ENCODE peak calls at places on chromosomes 13 and 19, in seven cellular contexts. E is H9, O is trophoblast cell, Q is mesendoderm, A is H1, S is mesenchymal stem cell, K is neuronal stem cell. R is an unnamed sample.

GRCh38 chr13:112346173-112346898 is 29.8 kb upstream of the SPACA7 start:
- DNase-seq in E (peak), O (no peak), Q (peak), A (peak), S (no peak), K (no peak), R (no peak)

GRCh38 chr13:19864018-19864338 is 529 bp upstream of the ZMYM5 start:
- DNase-seq in E (no peak), O (peak), Q (peak), A (no peak), S (peak), K (peak), R (no peak)

GRCh38 chr13:27621366-27622101 is at the start of gene POLR1D:
- DNase-seq in E (peak), O (peak), Q (peak), A (peak), S (peak), K (peak), R (peak)

GRCh38 chr13:113355621-113356020 is 8.3 kb downstream of the GRTP1 start:
- DNase-seq in E (peak), O (no peak), Q (no peak), A (no peak), S (no peak), K (no peak), R (no peak)

GRCh38 chr13:99151516-99151915 is 49.1 kb upstream of the UBAC2 start:
- DNase-seq in E (no peak), O (no peak), Q (no peak), A (no peak), S (peak), K (no peak), R (peak)

GRCh38 chr19:52190679-52191293 is 934 bp downstream of the PPP2R1A start:
- DNase-seq in E (no peak), O (peak), Q (peak), A (peak), S (peak), K (peak), R (peak)

GRCh38 chr13:42753697-42754096 is 27.7 kb upstream of the FAM216B start:
- DNase-seq in E (no peak), O (no peak), Q (no peak), A (no peak), S (peak), K (no peak), R (no peak)

GRCh38 chr13:109156181-109156935 is 526.9 kb downstream of the MYO16 start:
- DNase-seq in E (no peak), O (peak), Q (peak), A (no peak), S (peak), K (no peak), R (peak)

GRCh38 chr19:20078696-20079095 is 896 bp downstream of the ZNF90 start:
- DNase-seq in E (no peak), O (no peak), Q (peak), A (no peak), S (peak), K (peak), R (peak)

GRCh38 chr13:59447846-59448620 is 715.7 kb downstream of the DIAPH3 start:
- DNase-seq in E (peak), O (peak), Q (peak), A (no peak), S (no peak), K (peak), R (peak)

GRCh38 chr19:34345934-34346333 is 19.1 kb upstream of the GPI start:
- DNase-seq in E (peak), O (peak), Q (peak), A (peak), S (peak), K (no peak), R (peak)

GRCh38 chr13:102234618-102235017 is 167.2 kb downstream of the FGF14 start:
- DNase-seq in E (no peak), O (peak), Q (no peak), A (no peak), S (no peak), K (no peak), R (peak)

GRCh38 chr13:42880241-42880640 is 98.9 kb downstream of the FAM216B start:
- DNase-seq in E (no peak), O (no peak), Q (no peak), A (no peak), S (no peak), K (no peak), R (no peak)

GRCh38 chr19:4913996-4914735 is 4.9 kb downstream of the UHRF1 start:
- DNase-seq in E (no peak), O (no peak), Q (peak), A (no peak), S (peak), K (no peak), R (peak)

GRCh38 chr13:97905517-97905916 is 48.0 kb upstream of the IPO5 start:
- DNase-seq in E (no peak), O (no peak), Q (no peak), A (no peak), S (no peak), K (no peak), R (no peak)

GRCh38 chr19:2983351-2984195 is 6.2 kb downstream of the TLE6 start:
- DNase-seq in E (peak), O (peak), Q (peak), A (peak), S (peak), K (no peak), R (peak)

GRCh38 chr13:33287142-33287882 is 1.8 kb upstream of the STARD13 start:
- DNase-seq in E (no peak), O (peak), Q (no peak), A (no peak), S (no peak), K (no peak), R (no peak)

GRCh38 chr19:17095141-17095919 is 19.8 kb downstream of the MYO9B start:
- DNase-seq in E (no peak), O (no peak), Q (no peak), A (no peak), S (peak), K (no peak), R (peak)

GRCh38 chr13:19601749-19602725 is 31.4 kb upstream of the MPHOSPH8 start:
- DNase-seq in E (peak), O (no peak), Q (peak), A (peak), S (peak), K (peak), R (peak)

GRCh38 chr19:56625708-56626107 is 17.3 kb upstream of the SMIM17 start:
- DNase-seq in E (no peak), O (no peak), Q (no peak), A (no peak), S (no peak), K (no peak), R (no peak)

GRCh38 chr13:50512602-50513527 is 330.6 kb downstream of the DLEU7 start:
- DNase-seq in E (no peak), O (no peak), Q (no peak), A (no peak), S (peak), K (no peak), R (peak)

GRCh38 chr13:49641810-49642291 is 13.5 kb downstream of the ARL11 start:
- DNase-seq in E (no peak), O (peak), Q (peak), A (no peak), S (peak), K (no peak), R (peak)

GRCh38 chr13:39036212-39036611 is 1.7 kb downstream of the PROSER1 start:
- DNase-seq in E (no peak), O (peak), Q (peak), A (no peak), S (peak), K (no peak), R (peak)

GRCh38 chr13:45321230-45321629 is 19.8 kb downstream of the TPT1 start:
- DNase-seq in E (no peak), O (no peak), Q (no peak), A (no peak), S (no peak), K (no peak), R (no peak)

GRCh38 chr19:52248256-52248655 is 21.1 kb upstream of the ZNF766 start:
- DNase-seq in E (peak), O (peak), Q (peak), A (peak), S (peak), K (no peak), R (peak)

GRCh38 chr19:44732235-44733014 is 16.1 kb upstream of the BCL3 start:
- DNase-seq in E (no peak), O (no peak), Q (no peak), A (no peak), S (no peak), K (no peak), R (no peak)

GRCh38 chr13:41352935-41353801 is 42.1 kb downstream of the NAA16 start:
- DNase-seq in E (peak), O (peak), Q (peak), A (no peak), S (peak), K (peak), R (peak)

GRCh38 chr19:4362871-4363545 is 19.6 kb downstream of the MPND start:
- DNase-seq in E (peak), O (no peak), Q (peak), A (peak), S (no peak), K (no peak), R (no peak)

GRCh38 chr13:26719356-26719945 is 41.1 kb downstream of the GPR12 start:
- DNase-seq in E (no peak), O (no peak), Q (peak), A (no peak), S (no peak), K (no peak), R (peak)

GRCh38 chr13:35699181-35699580 is 222.7 kb upstream of the MAB21L1 start:
- DNase-seq in E (no peak), O (no peak), Q (no peak), A (no peak), S (no peak), K (no peak), R (peak)

GRCh38 chr19:44512326-44513298 is 12.3 kb upstream of the ZNF180 start:
- DNase-seq in E (peak), O (peak), Q (peak), A (peak), S (peak), K (no peak), R (peak)

GRCh38 chr19:3006075-3006767 is 22.9 kb downstream of the TLE2 start:
- DNase-seq in E (peak), O (no peak), Q (peak), A (peak), S (no peak), K (no peak), R (no peak)

GRCh38 chr13:90302113-90302512 is 1045.4 kb upstream of the MIR17HG start:
- DNase-seq in E (no peak), O (no peak), Q (no peak), A (no peak), S (peak), K (no peak), R (peak)

GRCh38 chr13:35716186-35716585 is 239.7 kb upstream of the MAB21L1 start:
- DNase-seq in E (no peak), O (peak), Q (peak), A (no peak), S (no peak), K (no peak), R (peak)

GRCh38 chr13:70732611-70733010 is 624.4 kb upstream of the KLHL1 start:
- DNase-seq in E (no peak), O (no peak), Q (no peak), A (no peak), S (no peak), K (no peak), R (no peak)

GRCh38 chr13:102903659-102904407 is 58.0 kb downstream of the ERCC5 start:
- DNase-seq in E (no peak), O (no peak), Q (peak), A (no peak), S (peak), K (no peak), R (peak)

GRCh38 chr19:36150586-36150985 is 1.7 kb downstream of the COX7A1 start:
- DNase-seq in E (no peak), O (no peak), Q (no peak), A (no peak), S (no peak), K (no peak), R (no peak)

GRCh38 chr13:30346159-30346788 is 38.9 kb upstream of the KATNAL1 start:
- DNase-seq in E (no peak), O (no peak), Q (no peak), A (no peak), S (no peak), K (no peak), R (no peak)

GRCh38 chr13:76455960-76456359 is 430.2 kb downstream of the KCTD12 start:
- DNase-seq in E (no peak), O (no peak), Q (no peak), A (no peak), S (peak), K (no peak), R (peak)

GRCh38 chr13:95527955-95528354 is 24.6 kb upstream of the CLDN10 start:
- DNase-seq in E (no peak), O (no peak), Q (no peak), A (no peak), S (no peak), K (no peak), R (no peak)

GRCh38 chr19:41492843-41493242 is 49.9 kb downstream of the ERICH4 start:
- DNase-seq in E (no peak), O (no peak), Q (no peak), A (no peak), S (no peak), K (no peak), R (no peak)
- H3K4me2 ChIP-seq in E (no peak), O (no peak), Q (no peak), A (no peak), S (no peak), K (no peak), R (no peak)

GRCh38 chr19:29269641-29270040 is 56.7 kb upstream of the UQCRFS1 start:
- DNase-seq in E (peak), O (no peak), Q (no peak), A (no peak), S (no peak), K (no peak), R (no peak)

GRCh38 chr19:29268721-29269483 is 56.0 kb upstream of the UQCRFS1 start:
- DNase-seq in E (peak), O (no peak), Q (no peak), A (no peak), S (no peak), K (no peak), R (no peak)

GRCh38 chr19:29267701-29268100 is 54.8 kb upstream of the UQCRFS1 start:
- DNase-seq in E (no peak), O (no peak), Q (no peak), A (no peak), S (no peak), K (no peak), R (no peak)

GRCh38 chr19:29266603-29267002 is 53.7 kb upstream of the UQCRFS1 start:
- DNase-seq in E (no peak), O (no peak), Q (no peak), A (no peak), S (no peak), K (no peak), R (no peak)

DNA sequence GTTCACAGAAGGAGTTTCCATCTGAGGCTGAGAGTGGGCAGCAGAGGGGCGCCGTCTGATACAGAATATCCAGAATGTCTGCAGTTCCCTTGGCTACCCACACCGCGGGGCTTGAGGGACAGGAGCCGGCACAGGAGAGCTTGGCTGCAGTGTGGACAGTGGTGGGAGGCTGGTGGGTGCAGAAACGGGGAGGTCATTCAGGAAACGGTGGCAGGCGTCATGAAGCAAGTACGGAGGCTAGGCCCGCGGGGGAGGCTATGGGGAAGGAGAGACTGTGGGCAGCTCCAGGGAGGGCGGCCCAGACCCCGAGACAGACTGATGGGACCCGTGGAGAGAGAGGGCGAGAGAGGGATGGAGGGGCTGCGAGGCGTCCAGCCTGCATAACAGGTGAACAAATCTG is 55.2 kb upstream of the UQCRFS1 start:
- DNase-seq in E (peak), O (no peak), Q (no peak), A (no peak), S (no peak), K (no peak), R (no peak)
- H3K4ac ChIP-seq in E (no peak), O (no peak), Q (no peak), A (no peak), S (no peak), K (no peak), R (no peak)

GRCh38 chr19:1131718-1132552 is 28.1 kb downstream of the GPX4 start:
- DNase-seq in E (peak), O (peak), Q (peak), A (no peak), S (peak), K (peak), R (peak)

GRCh38 chr19:1126984-1127760 is 23.4 kb downstream of the GPX4 start:
- DNase-seq in E (no peak), O (no peak), Q (no peak), A (no peak), S (no peak), K (no peak), R (no peak)

GRCh38 chr19:1128111-1128510 is 24.3 kb downstream of the GPX4 start:
- DNase-seq in E (no peak), O (no peak), Q (no peak), A (no peak), S (no peak), K (no peak), R (no peak)

GRCh38 chr19:1130801-1131717 is 27.3 kb downstream of the GPX4 start:
- DNase-seq in E (no peak), O (no peak), Q (no peak), A (no peak), S (peak), K (no peak), R (no peak)

DNA sequence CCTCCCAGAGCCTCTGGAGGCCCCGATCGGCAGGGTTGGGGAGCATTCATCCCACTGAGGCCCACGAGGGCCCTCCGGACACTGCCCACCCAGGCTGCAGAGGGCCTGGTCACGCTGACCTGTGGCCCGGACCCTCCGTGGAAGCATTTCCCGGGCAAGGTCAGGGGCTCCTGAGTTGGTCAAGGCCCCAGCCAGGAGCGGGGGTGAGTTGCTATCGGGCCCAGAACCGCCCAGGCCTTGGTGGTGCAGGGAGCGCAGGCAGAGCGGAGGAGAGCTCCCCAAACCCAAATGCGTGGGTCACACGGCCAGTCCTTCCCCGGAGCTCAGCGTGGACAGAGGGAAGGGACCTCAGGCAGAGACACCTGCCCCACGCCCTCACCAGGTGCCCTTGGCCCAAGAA is 25.7 kb downstream of the GPX4 start:
- DNase-seq in E (no peak), O (no peak), Q (no peak), A (no peak), S (no peak), K (no peak), R (no peak)
- H3K4me2 ChIP-seq in E (no peak), O (no peak), Q (no peak), A (no peak), S (no peak), K (no peak), R (no peak)

DNA sequence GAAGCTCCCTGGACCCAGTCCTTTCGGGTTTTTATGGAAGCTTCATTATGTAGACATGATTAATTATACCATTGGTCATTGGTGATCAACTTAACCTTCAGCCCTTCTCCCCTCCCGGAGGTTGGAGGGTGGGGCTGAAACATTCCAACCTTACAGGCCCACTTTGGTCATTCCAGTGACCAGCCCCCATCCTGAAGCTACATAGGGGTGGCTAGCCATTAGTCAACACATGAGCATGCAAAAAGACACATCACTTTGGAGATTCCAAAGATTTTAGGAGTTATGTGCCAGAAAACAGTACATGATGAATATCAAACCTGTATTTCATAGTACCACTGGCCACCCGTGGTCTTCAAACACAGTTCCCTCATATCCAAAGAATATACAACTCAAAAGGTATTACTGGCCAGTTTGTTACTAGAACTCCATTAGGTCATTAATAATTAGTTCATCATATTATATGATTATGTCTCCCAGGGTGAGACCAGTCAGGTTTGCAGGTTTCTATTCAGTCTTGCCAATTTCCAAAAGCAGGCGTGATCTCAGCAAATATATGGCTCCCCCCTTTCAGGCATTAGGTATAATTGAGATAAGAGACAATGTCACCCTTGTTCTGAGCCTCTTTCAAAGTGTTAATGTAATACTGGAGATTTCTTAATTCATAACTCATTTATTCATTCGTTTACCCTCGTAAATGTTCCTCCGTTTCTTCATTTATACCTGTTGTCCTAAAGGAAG is 11.1 kb downstream of the PPP5C start:
- DNase-seq in E (no peak), O (peak), Q (no peak), A (no peak), S (no peak), K (no peak), R (peak)
- H3K4ac ChIP-seq in E (no peak), O (no peak), Q (no peak), A (no peak), S (no peak), K (no peak), R (no peak)

DNA sequence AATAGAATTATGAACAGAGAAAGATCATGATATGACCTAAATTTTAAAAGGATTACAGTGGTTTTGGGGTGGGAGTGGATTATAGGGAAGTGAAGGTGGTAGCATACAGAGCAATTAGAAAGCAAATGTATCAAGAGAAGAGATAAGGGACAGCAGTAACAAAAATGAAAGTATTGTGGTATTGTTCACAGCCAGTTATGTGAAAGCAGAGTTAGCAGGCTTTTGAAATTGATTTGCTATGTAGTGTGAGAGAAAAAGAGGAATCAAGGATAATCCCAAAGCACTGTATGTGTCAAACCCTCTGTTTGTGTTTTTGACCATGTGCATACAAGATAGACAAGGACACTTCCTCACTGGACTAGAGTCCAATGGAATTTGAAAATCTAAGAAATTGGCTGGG is 1721.4 kb downstream of the PCDH9 start:
- DNase-seq in E (no peak), O (no peak), Q (no peak), A (no peak), S (no peak), K (no peak), R (no peak)
- H3K4me2 ChIP-seq in E (no peak), O (no peak), Q (no peak), A (no peak), S (no peak), K (no peak), R (no peak)

GRCh38 chr19:53785196-53785889 is 38.8 kb downstream of the NLRP12 start:
- DNase-seq in E (no peak), O (peak), Q (peak), A (no peak), S (no peak), K (no peak), R (no peak)
- H3K4ac ChIP-seq in E (no peak), O (peak), Q (peak), A (no peak), S (no peak), K (no peak), R (no peak)

GRCh38 chr19:730382-730668 is 20.6 kb upstream of the MISP start:
- DNase-seq in E (no peak), O (no peak), Q (no peak), A (no peak), S (no peak), K (no peak), R (no peak)
- H3K4me2 ChIP-seq in E (no peak), O (no peak), Q (no peak), A (no peak), S (no peak), K (no peak), R (no peak)

R was measured in IMR-90.